ENCODE peak calls at places on chromosome 1, in ten cellular contexts. Q is H54; N is stimulated activated CD8-positive, alpha-beta memory T cell treated with anti-CD3 and anti-CD28 coated beads, Interleukin-2, amount 100 ng/mL, for 1 hour; F is SHP77; V is DMS153; U is psoas muscle; K is neuronal stem cell; E is CD8-positive, alpha-beta T cell; M is T follicular helper cell; P is choroid plexus epithelial cell. G is an unnamed sample.

GRCh38 chr1:27351541-27352107 is 9.8 kb downstream of the SYTL1 start:
- DNase-seq in N (no peak), F (no peak), Q (no peak), V (no peak), U (no peak), E (no peak), K (no peak), P (no peak), M (no peak), G (no peak)

GRCh38 chr1:236917448-236917847 is 86.8 kb downstream of the MT1HL1 start:
- DNase-seq in V (no peak), U (no peak), M (no peak), F (no peak), N (no peak), K (no peak), E (no peak), Q (no peak), P (no peak), G (no peak)

GRCh38 chr1:117967472-117967871 is 37.9 kb downstream of the WDR3 start:
- DNase-seq in Q (no peak), E (no peak), K (peak), V (no peak), M (no peak), P (peak), N (no peak), F (peak), U (no peak), G (peak)

GRCh38 chr1:38114231-38114630 is 67.6 kb upstream of the POU3F1 start:
- DNase-seq in F (no peak), Q (no peak), M (no peak), N (no peak), U (peak), P (no peak), K (no peak), V (no peak), E (no peak), G (no peak)

GRCh38 chr1:231407537-231408396 is 14.3 kb downstream of the EGLN1 start:
- DNase-seq in P (peak), U (no peak), N (no peak), Q (no peak), E (no peak), M (no peak), K (no peak), V (no peak), F (no peak), G (peak)

GRCh38 chr1:170707959-170708666 is 44.2 kb downstream of the PRRX1 start:
- DNase-seq in M (no peak), F (no peak), P (peak), N (no peak), E (no peak), U (no peak), K (no peak), Q (peak), V (no peak), G (peak)

GRCh38 chr1:107575226-107575625 is 389.8 kb downstream of the VAV3 start:
- DNase-seq in P (no peak), E (no peak), M (no peak), N (no peak), Q (no peak), K (no peak), F (no peak), V (no peak), U (no peak), G (no peak)

GRCh38 chr1:195345149-195345548 is 1263.1 kb downstream of the KCNT2 start:
- DNase-seq in M (no peak), E (no peak), K (peak), Q (no peak), V (no peak), U (no peak), F (no peak), N (no peak), P (no peak), G (no peak)

GRCh38 chr1:186304982-186305949 is 69.8 kb downstream of the TPR start:
- DNase-seq in U (no peak), K (peak), F (no peak), M (no peak), V (no peak), E (no peak), Q (no peak), P (peak), N (no peak), G (peak)

GRCh38 chr1:40976952-40977690 is 2.4 kb upstream of the CTPS1 start:
- DNase-seq in E (no peak), M (no peak), N (no peak), K (no peak), F (no peak), U (no peak), P (peak), Q (no peak), V (no peak), G (peak)